ENCODE peak calls at places on chromosomes 3 and 15, in four cellular contexts. N is AG04449; B is A549; T is CD8-positive, alpha-beta T cell. C is an unnamed sample.

GRCh38 chr3:137062250-137062649 is 104.5 kb downstream of the IL20RB start:
- DNase-seq in N (no peak), B (no peak), T (no peak), C (no peak)

GRCh38 chr15:73800662-73801345 is 47.7 kb upstream of the INSYN1 start:
- DNase-seq in N (peak), B (peak), T (no peak), C (peak)

GRCh38 chr3:190266265-190266914 is 55.9 kb downstream of the CLDN1 start:
- DNase-seq in N (no peak), B (no peak), T (no peak), C (no peak)

GRCh38 chr3:129618186-129618820 is 11.8 kb upstream of the PLXND1 start:
- DNase-seq in N (no peak), B (no peak), T (no peak), C (no peak)

GRCh38 chr3:101319531-101319930 is 844 bp downstream of the IMPG2 start:
- DNase-seq in N (no peak), B (no peak), T (no peak), C (no peak)

GRCh38 chr15:59169337-59169736 is 37.3 kb upstream of the LDHAL6B start:
- DNase-seq in N (no peak), B (no peak), T (no peak), C (no peak)

GRCh38 chr15:38853608-38854007 is 289.0 kb upstream of the RASGRP1 start:
- DNase-seq in N (no peak), B (no peak), T (peak), C (no peak)

GRCh38 chr3:177236704-177237103 is 39.4 kb upstream of the TBL1XR1 start:
- DNase-seq in N (no peak), B (no peak), T (no peak), C (no peak)

GRCh38 chr3:45554001-45554691 is 40.4 kb upstream of the LIMD1 start:
- DNase-seq in N (no peak), B (no peak), T (no peak), C (no peak)

GRCh38 chr3:108473711-108474110 is 36.7 kb downstream of the MYH15 start:
- DNase-seq in N (no peak), B (no peak), T (no peak), C (no peak)

GRCh38 chr3:10279384-10280176 is 13.2 kb downstream of the GHRL start:
- DNase-seq in N (no peak), B (no peak), T (no peak), C (no peak)

GRCh38 chr3:191783039-191783438 is 322.1 kb downstream of the PYDC2 start:
- DNase-seq in N (no peak), B (no peak), T (no peak), C (no peak)

GRCh38 chr3:53155763-53156162 is 5.2 kb upstream of the PRKCD start:
- DNase-seq in N (no peak), B (no peak), T (no peak), C (no peak)

GRCh38 chr3:114218006-114218405 is 19.4 kb downstream of the ZNF80 start:
- DNase-seq in N (no peak), B (no peak), T (no peak), C (no peak)

GRCh38 chr3:86958534-86958933 is 32.4 kb downstream of the VGLL3 start:
- DNase-seq in N (peak), B (no peak), T (no peak), C (no peak)

GRCh38 chr3:77931272-77932009 is 891.5 kb downstream of the ROBO2 start:
- DNase-seq in N (no peak), B (no peak), T (no peak), C (no peak)

GRCh38 chr3:196684548-196685407 is 27.3 kb downstream of the CEP19 start:
- DNase-seq in N (no peak), B (peak), T (peak), C (peak)

GRCh38 chr3:190076138-190076537 is 44.6 kb downstream of the P3H2 start:
- DNase-seq in N (no peak), B (no peak), T (no peak), C (no peak)

GRCh38 chr15:77901251-77901881 is 176.1 kb downstream of the TBC1D2B start:
- DNase-seq in N (no peak), B (no peak), T (no peak), C (no peak)

GRCh38 chr15:77436822-77437221 is 16.1 kb downstream of the HMG20A start:
- DNase-seq in N (no peak), B (no peak), T (no peak), C (no peak)

GRCh38 chr15:93862791-93863190 is 368.6 kb upstream of the MCTP2 start:
- DNase-seq in N (no peak), B (no peak), T (no peak), C (no peak)

DNA sequence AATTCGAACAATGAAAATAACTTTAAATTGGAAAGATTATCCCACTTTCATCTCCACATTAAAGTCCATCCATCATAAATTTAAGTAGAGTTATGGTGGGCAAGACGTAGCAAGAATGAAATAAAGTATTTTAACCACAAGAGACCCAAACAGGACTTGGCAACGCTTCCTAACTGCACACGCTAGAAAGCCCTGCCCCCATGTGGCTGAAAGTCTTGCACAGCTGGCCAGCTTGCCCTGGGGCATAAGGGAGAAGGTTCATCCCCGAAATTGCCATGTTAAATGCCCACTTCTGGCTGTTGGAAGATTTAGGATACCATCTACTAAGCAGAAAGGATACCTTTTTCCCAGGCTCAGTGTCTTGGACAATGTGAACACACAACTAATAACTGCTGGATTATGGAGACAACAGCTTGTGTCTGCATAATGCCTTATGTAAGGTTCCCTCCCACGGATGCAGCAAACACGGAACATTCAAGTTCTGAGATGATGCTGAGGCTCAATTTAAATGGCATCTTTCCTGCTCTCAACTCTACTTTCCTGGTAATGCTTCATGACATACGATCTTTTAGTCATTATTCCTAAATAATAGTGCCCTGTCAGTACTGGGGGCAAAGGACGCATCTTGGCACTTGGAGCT is 116.6 kb upstream of the TJP1 start:
- DNase-seq in N (no peak), B (no peak), T (no peak), C (no peak)
- TF ChIP-seq CTCF in N (no peak), B (peak), T (no peak), C (peak)

DNA sequence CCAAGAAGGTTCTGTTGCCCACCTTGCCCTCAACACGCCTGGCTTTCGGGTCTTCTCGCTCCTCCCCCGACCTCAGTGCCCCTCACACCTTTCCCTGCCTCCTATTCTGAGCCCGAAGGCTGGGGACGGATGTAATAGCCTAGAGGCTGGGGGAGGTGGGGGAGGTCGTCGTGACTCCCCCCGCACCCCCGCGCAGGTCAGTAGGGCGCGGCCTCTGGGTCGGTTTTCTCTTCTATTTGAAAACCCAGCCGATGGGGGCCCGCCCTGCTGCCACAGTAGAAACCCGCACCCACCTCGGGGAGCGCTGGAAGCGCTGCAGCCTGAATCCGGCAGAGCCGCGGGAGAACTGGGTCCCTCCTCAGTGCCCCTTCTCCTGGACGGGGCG is 1.0 kb upstream of the RBPMS2 start:
- DNase-seq in N (no peak), B (no peak), T (no peak), C (no peak)
- H3K4me3 ChIP-seq in N (peak), B (peak), T (no peak), C (no peak)

GRCh38 chr3:33883538-33884203 is 85.2 kb downstream of the PDCD6IP start:
- DNase-seq in N (no peak), B (peak), T (no peak), C (peak)

GRCh38 chr3:33885496-33885895 is 87.1 kb downstream of the PDCD6IP start:
- DNase-seq in N (no peak), B (no peak), T (no peak), C (no peak)

GRCh38 chr3:33886015-33886414 is 87.6 kb downstream of the PDCD6IP start:
- DNase-seq in N (no peak), B (no peak), T (no peak), C (no peak)

GRCh38 chr3:33884701-33885100 is 86.3 kb downstream of the PDCD6IP start:
- DNase-seq in N (no peak), B (no peak), T (no peak), C (no peak)

GRCh38 chr3:33884204-33884561 is 85.8 kb downstream of the PDCD6IP start:
- DNase-seq in N (no peak), B (peak), T (no peak), C (peak)
- TF ChIP-seq CTCF in N (peak), B (peak), T (no peak), C (peak)

DNA sequence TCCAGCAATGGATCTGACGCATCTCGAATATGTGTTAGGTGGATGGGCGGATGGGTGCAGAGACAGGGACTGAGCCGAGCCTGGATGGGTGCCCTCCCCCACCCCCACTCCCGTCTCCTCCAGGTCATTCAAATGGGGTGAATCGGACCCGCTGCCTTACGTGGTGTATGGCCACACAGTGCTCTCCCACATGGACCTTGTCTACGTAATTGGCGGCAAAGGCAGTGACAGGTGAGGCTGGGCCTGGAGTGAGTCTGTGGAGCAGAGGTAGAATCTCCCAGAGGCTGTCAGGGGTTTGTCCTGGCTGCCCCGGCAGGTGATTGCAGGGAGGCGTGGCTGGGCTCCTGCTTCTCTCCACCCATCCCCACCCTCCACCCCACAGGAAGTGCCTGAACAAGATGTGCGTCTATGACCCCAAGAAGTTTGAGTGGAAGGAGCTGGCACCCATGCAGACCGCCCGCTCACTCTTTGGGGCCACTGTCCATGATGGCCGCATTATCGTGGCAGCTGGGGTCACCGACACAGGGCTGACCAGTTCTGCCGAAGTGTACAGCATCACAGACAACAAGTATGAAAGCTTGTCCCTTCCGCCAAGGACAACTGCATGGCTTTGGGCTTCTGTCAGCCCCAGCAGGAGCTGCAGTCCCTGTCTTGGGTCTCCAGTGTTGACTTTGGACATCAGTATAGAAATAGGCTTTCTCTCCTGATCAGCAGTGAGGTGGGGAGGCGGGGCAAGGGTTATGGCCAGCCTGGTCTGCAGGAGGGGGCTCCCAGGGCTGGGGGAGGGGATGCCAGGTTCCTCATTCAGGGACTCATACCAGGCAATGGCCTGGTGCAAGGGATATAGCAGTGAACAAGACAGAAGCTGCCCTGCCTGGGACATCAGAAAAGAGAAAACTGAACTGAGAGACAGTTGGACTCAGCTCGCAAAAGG is 3.4 kb downstream of the KLHL40 start:
- DNase-seq in N (no peak), B (no peak), T (no peak), C (no peak)
- H3K4me3 ChIP-seq in N (no peak), B (no peak), T (no peak), C (no peak)

DNA sequence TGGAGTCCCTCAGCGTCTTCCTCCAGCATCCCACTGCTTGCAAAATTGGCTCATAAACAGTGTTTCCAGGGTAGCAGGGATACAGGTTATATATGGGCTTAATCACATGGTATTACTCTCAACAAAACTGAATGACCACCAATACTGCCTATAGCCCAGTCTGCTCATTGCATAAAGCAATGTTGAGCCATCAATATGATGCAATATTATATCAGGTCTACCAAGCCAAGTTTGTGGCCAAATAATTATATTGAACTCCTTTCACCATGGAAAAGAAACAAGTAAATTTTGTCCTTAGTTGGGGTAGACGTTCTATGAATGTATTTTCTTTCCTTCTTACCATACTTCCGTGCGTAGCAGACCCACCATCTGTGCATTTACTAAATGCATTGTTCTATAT is 652.3 kb downstream of the ROBO1 start:
- DNase-seq in N (no peak), B (no peak), T (no peak), C (no peak)
- TF ChIP-seq CTCF in N (no peak), B (no peak), T (no peak), C (no peak)

C was measured in HFF-Myc.